ENCODE peak calls at places on chromosome 3, in ten cellular contexts. I is A549, K is natural killer cell, R is suprapubic skin, E is mammary epithelial cell, Q is GM12864, N is omental fat pad, M is body of pancreas, W is upper lobe of right lung, T is HFFc6. U is an unnamed sample.
A peak's percentile ranks its signal among the peaks of the same experiment; 100 is the strongest.

GRCh38 chr3:183438749-183439148 is 10.3 kb upstream of the MCF2L2 start:
- DNase-seq in M (peak; percentile 66), E (no peak), Q (no peak), T (no peak), N (no peak), I (no peak), R (no peak), K (no peak), W (no peak), U (no peak)

GRCh38 chr3:129984124-129984523 is 9.6 kb downstream of the TRH start:
- DNase-seq in M (no peak), E (no peak), R (no peak), T (peak; percentile 10), I (no peak), W (no peak), N (no peak), Q (no peak), K (no peak), U (no peak)

GRCh38 chr3:128726691-128727031 is 678 bp downstream of the RAB7A start:
- DNase-seq in T (peak; percentile 62), W (peak; percentile 79), K (peak; percentile 55), I (peak; percentile 42), E (peak; percentile 88), N (peak; percentile 64), R (peak; percentile 83), Q (peak; percentile 24), M (peak; percentile 67), U (no peak)

GRCh38 chr3:149816986-149817385 is 4.0 kb downstream of the RNF13 start:
- DNase-seq in R (no peak), W (no peak), M (no peak), T (peak; percentile 35), N (no peak), Q (no peak), I (no peak), E (peak; percentile 88), K (no peak), U (no peak)

GRCh38 chr3:42851228-42851834 is 24.3 kb downstream of the CYP8B1 start:
- DNase-seq in W (no peak), I (no peak), T (no peak), K (no peak), Q (no peak), N (no peak), M (no peak), R (peak; percentile 21), E (no peak), U (no peak)

GRCh38 chr3:57917611-57918010 is 90.6 kb upstream of the FLNB start:
- DNase-seq in Q (no peak), N (no peak), E (no peak), K (no peak), R (no peak), I (no peak), T (no peak), W (no peak), M (no peak), U (no peak)

GRCh38 chr3:31958721-31959152 is 22.3 kb downstream of the OSBPL10 start:
- DNase-seq in E (no peak), R (no peak), I (no peak), K (no peak), T (no peak), Q (no peak), N (no peak), M (no peak), W (no peak), U (no peak)

GRCh38 chr3:106367496-106367895 is 498.7 kb upstream of the CBLB start:
- DNase-seq in I (no peak), K (no peak), Q (no peak), N (no peak), E (no peak), T (no peak), M (no peak), R (no peak), W (no peak), U (no peak)

GRCh38 chr3:162489853-162490252 is 993.2 kb downstream of the OTOL1 start:
- DNase-seq in Q (no peak), I (no peak), T (peak; percentile 5), W (no peak), K (no peak), M (no peak), N (no peak), R (no peak), E (peak; percentile 2), U (no peak)

GRCh38 chr3:18442743-18443669 is 17.9 kb upstream of the SATB1 start:
- DNase-seq in W (no peak), Q (no peak), E (no peak), T (no peak), M (no peak), R (no peak), K (no peak), N (no peak), I (no peak), U (peak; percentile 11)

DNA sequence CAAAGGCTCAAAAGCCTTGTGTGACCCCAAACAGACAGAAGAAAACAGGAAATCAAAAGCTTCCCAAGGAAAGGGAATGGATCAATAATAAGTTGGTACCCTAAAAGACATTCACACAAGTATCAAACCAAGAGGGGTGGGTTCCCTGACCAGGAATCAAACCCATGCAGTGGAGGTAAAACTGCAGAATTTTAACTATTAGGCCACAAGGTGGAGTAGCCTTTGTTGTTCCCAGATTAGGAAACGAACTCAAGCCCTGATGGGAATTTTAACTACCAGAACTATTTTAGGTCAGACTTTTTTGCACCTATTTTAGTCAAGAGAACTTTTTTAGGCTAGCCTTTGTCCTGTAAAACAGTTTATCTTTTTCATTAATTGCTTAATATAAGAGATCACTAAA is 31.4 kb downstream of the SETMAR start:
- DNase-seq in K (no peak), W (no peak), Q (no peak), T (no peak), R (no peak), I (no peak), M (no peak), N (no peak), E (no peak), U (no peak)
- TF ChIP-seq CTCF in K (no peak), W (no peak), Q (no peak), T (peak; percentile 66), R (no peak), I (peak; percentile 10), M (no peak), N (no peak), E (peak; percentile 21), U (no peak)

GRCh38 chr3:120418446-120418845 is 32.3 kb downstream of the FSTL1 start:
- DNase-seq in Q (no peak), E (no peak), T (no peak), K (no peak), W (no peak), I (no peak), N (no peak), R (no peak), M (no peak), U (no peak)

GRCh38 chr3:120420360-120420759 is 30.4 kb downstream of the FSTL1 start:
- DNase-seq in W (no peak), K (no peak), Q (no peak), T (peak; percentile 32), E (no peak), N (no peak), I (no peak), M (no peak), R (no peak), U (no peak)

GRCh38 chr3:120417272-120417911 is 33.4 kb downstream of the FSTL1 start:
- DNase-seq in R (peak; percentile 91), W (peak; percentile 89), Q (peak; percentile 90), M (peak; percentile 97), E (peak; percentile 95), N (peak; percentile 76), T (peak; percentile 99), K (peak; percentile 70), I (peak; percentile 97), U (peak; percentile 94)

GRCh38 chr3:120419797-120420196 is 31.0 kb downstream of the FSTL1 start:
- DNase-seq in I (no peak), K (no peak), N (no peak), Q (no peak), R (no peak), M (no peak), W (no peak), E (no peak), T (peak; percentile 58), U (no peak)

DNA sequence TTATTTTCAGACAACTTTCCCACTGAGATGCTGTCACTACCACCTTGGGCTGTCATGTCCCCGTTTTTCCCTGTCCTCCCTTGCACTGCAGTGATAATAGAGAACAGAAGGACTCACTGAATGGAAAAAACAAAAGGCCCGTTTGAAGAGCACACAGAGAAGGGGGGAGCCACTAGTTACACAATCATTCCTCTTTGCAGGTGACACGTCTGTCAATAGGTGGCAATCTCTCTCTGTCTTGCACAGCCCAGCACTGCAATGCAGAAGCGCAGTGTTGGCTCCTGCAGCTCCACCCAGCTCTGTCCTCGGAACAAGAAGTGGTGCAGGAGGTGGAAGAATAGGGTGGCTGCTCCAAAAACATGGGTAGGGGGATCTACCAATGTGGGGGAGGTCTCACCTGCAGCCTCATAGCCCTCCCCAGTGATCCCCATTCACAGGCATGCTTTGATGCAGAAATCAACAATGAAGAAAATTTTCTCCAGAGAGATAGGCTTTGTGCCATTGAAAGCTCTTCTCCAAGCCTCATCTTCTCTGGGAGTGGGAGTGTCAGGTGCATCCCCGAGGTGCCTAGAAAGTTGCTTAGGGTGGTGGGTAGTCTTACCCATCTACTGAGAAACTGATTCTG is 31.8 kb downstream of the FSTL1 start:
- DNase-seq in I (peak; percentile 73), K (no peak), W (peak; percentile 71), Q (peak; percentile 22), M (peak; percentile 66), N (no peak), R (no peak), E (peak; percentile 54), T (no peak), U (peak; percentile 67)
- TF ChIP-seq CTCF in I (peak; percentile 72), K (no peak), W (peak; percentile 50), Q (peak; percentile 72), M (peak; percentile 51), N (no peak), R (peak; percentile 41), E (peak; percentile 88), T (peak; percentile 64), U (peak; percentile 42)

DNA sequence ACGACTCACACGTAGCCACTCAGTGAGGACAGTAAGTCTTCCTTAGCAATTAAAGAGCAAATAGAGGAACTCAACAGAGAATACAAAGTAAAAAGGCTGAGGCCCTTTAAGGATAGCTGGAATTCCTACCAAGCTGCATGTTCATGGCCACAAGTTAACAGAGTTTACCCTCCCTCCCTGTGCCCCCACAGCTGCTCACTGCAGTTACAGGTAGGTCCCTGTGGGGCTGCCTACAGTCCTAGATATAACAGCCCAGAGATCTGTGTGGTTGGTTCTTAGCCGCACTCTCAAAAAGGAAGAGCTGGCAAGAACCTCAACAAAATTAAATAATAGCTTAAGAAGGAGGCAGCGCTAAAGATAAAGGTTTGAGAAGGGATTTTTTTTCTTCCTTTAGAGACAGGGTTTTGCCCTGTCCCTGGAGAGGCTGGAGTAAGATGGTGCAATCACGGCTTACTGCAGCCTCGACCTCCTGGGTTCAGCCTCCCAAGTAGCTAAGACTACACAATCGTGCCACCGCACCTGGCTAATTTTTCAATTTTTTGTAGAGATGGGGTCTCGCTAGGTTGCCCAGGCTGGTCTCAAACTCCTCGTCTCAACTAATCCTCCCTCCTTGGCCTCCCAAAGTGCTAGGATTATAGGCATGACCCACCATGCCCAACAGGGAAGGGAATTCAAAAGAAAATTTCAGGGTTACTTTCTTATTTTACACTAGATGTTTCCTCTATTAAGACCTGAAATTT is 19.3 kb downstream of the SFMBT1 start:
- DNase-seq in Q (no peak), E (no peak), I (no peak), M (peak; percentile 40), W (no peak), K (no peak), T (no peak), R (no peak), N (no peak), U (no peak)
- TF ChIP-seq CTCF in Q (no peak), E (no peak), I (no peak), M (no peak), W (no peak), K (no peak), T (no peak), R (no peak), N (no peak), U (no peak)

GRCh38 chr3:155853214-155854146 is 747 bp downstream of the SLC33A1 start:
- DNase-seq in Q (no peak), I (peak; percentile 12), M (peak; percentile 33), T (no peak), N (no peak), R (peak; percentile 81), K (peak; percentile 24), E (no peak), W (peak; percentile 73), U (peak; percentile 25)
- TF ChIP-seq CTCF in Q (no peak), I (no peak), M (peak; percentile 33), T (peak; percentile 42), N (no peak), R (peak; percentile 21), K (no peak), E (peak; percentile 14), W (peak; percentile 8), U (no peak)

U was measured in GM20000.